ENCODE peak calls at places on chromosomes 13 and 19, in nine cellular contexts. T, Q, G, C, D, B, I, A and L are unnamed samples.
A peak's percentile ranks its signal among the peaks of the same experiment; 100 is the strongest.

GRCh38 chr19:10113964-10114650 is 2.6 kb downstream of the P2RY11 start:
- DNase-seq in T (peak; percentile 18), Q (no peak), G (no peak), C (no peak), D (no peak), B (no peak), I (no peak), A (no peak), L (no peak)

GRCh38 chr13:96958286-96958891 is 35.9 kb downstream of the OXGR1 start:
- DNase-seq in T (peak; percentile 34), Q (peak; percentile 56), G (no peak), C (no peak), D (peak; percentile 18), B (peak; percentile 12), I (peak; percentile 11), A (no peak), L (no peak)

GRCh38 chr13:32125221-32125621 is 93.6 kb downstream of the FRY start:
- DNase-seq in T (no peak), Q (peak; percentile 13), G (no peak), C (no peak), D (no peak), B (no peak), I (no peak), A (no peak), L (peak; percentile 46)

GRCh38 chr13:32233062-32233461 is 82.1 kb downstream of the ZAR1L start:
- DNase-seq in T (no peak), Q (no peak), G (no peak), C (no peak), D (no peak), B (no peak), I (no peak), A (no peak), L (no peak)

GRCh38 chr19:11064831-11065303 is 24.4 kb upstream of the LDLR start:
- DNase-seq in T (peak; percentile 30), Q (no peak), G (no peak), C (no peak), D (no peak), B (no peak), I (no peak), A (no peak), L (no peak)

GRCh38 chr13:48633695-48634094 is 20.0 kb upstream of the CYSLTR2 start:
- DNase-seq in T (no peak), Q (no peak), G (no peak), C (no peak), D (no peak), B (no peak), I (no peak), A (no peak), L (no peak)

GRCh38 chr13:26442541-26442940 is 114.9 kb upstream of the WASF3 start:
- DNase-seq in T (no peak), Q (no peak), G (no peak), C (no peak), D (no peak), B (no peak), I (no peak), A (no peak), L (no peak)

GRCh38 chr19:4069331-4069959 is 2.7 kb upstream of the ZBTB7A start:
- DNase-seq in T (no peak), Q (no peak), G (no peak), C (no peak), D (no peak), B (no peak), I (no peak), A (no peak), L (no peak)

GRCh38 chr19:41795031-41795461 is 1.3 kb upstream of the CEACAM3 start:
- DNase-seq in T (peak; percentile 60), Q (peak; percentile 71), G (peak; percentile 59), C (peak; percentile 53), D (peak; percentile 64), B (no peak), I (peak; percentile 47), A (no peak), L (no peak)

GRCh38 chr13:98821372-98822237 is 69.1 kb upstream of the SLC15A1 start:
- DNase-seq in T (no peak), Q (peak; percentile 58), G (peak; percentile 51), C (no peak), D (no peak), B (no peak), I (no peak), A (no peak), L (no peak)

GRCh38 chr13:100089633-100090032 is 740 bp downstream of the PCCA start:
- DNase-seq in T (peak; percentile 15), Q (no peak), G (no peak), C (peak; percentile 0), D (no peak), B (peak; percentile 45), I (peak; percentile 53), A (no peak), L (no peak)

GRCh38 chr13:85148009-85148408 is 651.2 kb downstream of the SLITRK6 start:
- DNase-seq in T (no peak), Q (no peak), G (no peak), C (no peak), D (no peak), B (no peak), I (no peak), A (no peak), L (no peak)